ENCODE peak calls at places on chromosomes 7 and 10, in nine cellular contexts. T is pancreas, Z is choroid plexus epithelial cell, Y is GM12865, L is tibial artery, D is fibroblast of lung, I is heart left ventricle, E is AG10803, W is cardiac muscle cell. O is an unnamed sample.

GRCh38 chr10:132735341-132735775 is 50.6 kb downstream of the NKX6-2 start:
- DNase-seq in T (no peak), Z (no peak), Y (no peak), L (no peak), D (no peak), I (no peak), E (no peak), W (no peak), O (no peak)

GRCh38 chr7:109020251-109020650 is 450.6 kb downstream of the DNAJB9 start:
- DNase-seq in T (no peak), Z (no peak), Y (no peak), L (no peak), D (no peak), I (no peak), E (no peak), W (no peak), O (no peak)

GRCh38 chr10:76774987-76775603 is 862.5 kb downstream of the KCNMA1 start:
- DNase-seq in T (no peak), Z (no peak), Y (no peak), L (no peak), D (no peak), I (peak; percentile 78), E (no peak), W (no peak), O (no peak)

GRCh38 chr7:91295571-91295970 is 31.3 kb downstream of the FZD1 start:
- DNase-seq in T (no peak), Z (no peak), Y (no peak), L (no peak), D (no peak), I (no peak), E (no peak), W (no peak), O (no peak)

GRCh38 chr10:84783386-84783785 is 455.0 kb downstream of the CCSER2 start:
- DNase-seq in T (no peak), Z (peak; percentile 76), Y (peak; percentile 39), L (no peak), D (no peak), I (no peak), E (no peak), W (peak; percentile 11), O (no peak)

GRCh38 chr7:99499356-99499712 is 747 bp downstream of the ZNF394 start:
- DNase-seq in T (no peak), Z (no peak), Y (peak; percentile 41), L (no peak), D (no peak), I (no peak), E (peak; percentile 16), W (no peak), O (no peak)

GRCh38 chr7:7922684-7923385 is 45.8 kb upstream of the GLCCI1 start:
- DNase-seq in T (no peak), Z (no peak), Y (peak; percentile 56), L (no peak), D (no peak), I (no peak), E (no peak), W (no peak), O (no peak)

GRCh38 chr7:114086491-114086905 is 167.7 kb upstream of the PPP1R3A start:
- DNase-seq in T (peak; percentile 80), Z (no peak), Y (peak; percentile 43), L (peak; percentile 28), D (no peak), I (peak; percentile 60), E (no peak), W (no peak), O (peak; percentile 35)

GRCh38 chr10:10772411-10772810 is 245.3 kb upstream of the CELF2 start:
- DNase-seq in T (no peak), Z (no peak), Y (no peak), L (no peak), D (no peak), I (no peak), E (no peak), W (no peak), O (no peak)

GRCh38 chr7:115676080-115676479 is 354.5 kb downstream of the TFEC start:
- DNase-seq in T (no peak), Z (peak; percentile 80), Y (no peak), L (peak; percentile 20), D (peak; percentile 79), I (no peak), E (peak; percentile 45), W (peak; percentile 64), O (no peak)

GRCh38 chr7:39735903-39736302 is 112.5 kb downstream of the RALA start:
- DNase-seq in T (no peak), Z (peak; percentile 58), Y (peak; percentile 38), L (no peak), D (no peak), I (no peak), E (peak; percentile 35), W (peak; percentile 52), O (no peak)

GRCh38 chr10:88091490-88092061 is 228.2 kb downstream of the PTEN start:
- DNase-seq in T (no peak), Z (no peak), Y (peak; percentile 98), L (no peak), D (no peak), I (no peak), E (no peak), W (no peak), O (peak; percentile 78)

GRCh38 chr10:119197921-119198320 is 9.4 kb upstream of the GRK5 start:
- DNase-seq in T (no peak), Z (peak; percentile 47), Y (no peak), L (no peak), D (peak; percentile 67), I (no peak), E (peak; percentile 90), W (peak; percentile 40), O (no peak)

DNA sequence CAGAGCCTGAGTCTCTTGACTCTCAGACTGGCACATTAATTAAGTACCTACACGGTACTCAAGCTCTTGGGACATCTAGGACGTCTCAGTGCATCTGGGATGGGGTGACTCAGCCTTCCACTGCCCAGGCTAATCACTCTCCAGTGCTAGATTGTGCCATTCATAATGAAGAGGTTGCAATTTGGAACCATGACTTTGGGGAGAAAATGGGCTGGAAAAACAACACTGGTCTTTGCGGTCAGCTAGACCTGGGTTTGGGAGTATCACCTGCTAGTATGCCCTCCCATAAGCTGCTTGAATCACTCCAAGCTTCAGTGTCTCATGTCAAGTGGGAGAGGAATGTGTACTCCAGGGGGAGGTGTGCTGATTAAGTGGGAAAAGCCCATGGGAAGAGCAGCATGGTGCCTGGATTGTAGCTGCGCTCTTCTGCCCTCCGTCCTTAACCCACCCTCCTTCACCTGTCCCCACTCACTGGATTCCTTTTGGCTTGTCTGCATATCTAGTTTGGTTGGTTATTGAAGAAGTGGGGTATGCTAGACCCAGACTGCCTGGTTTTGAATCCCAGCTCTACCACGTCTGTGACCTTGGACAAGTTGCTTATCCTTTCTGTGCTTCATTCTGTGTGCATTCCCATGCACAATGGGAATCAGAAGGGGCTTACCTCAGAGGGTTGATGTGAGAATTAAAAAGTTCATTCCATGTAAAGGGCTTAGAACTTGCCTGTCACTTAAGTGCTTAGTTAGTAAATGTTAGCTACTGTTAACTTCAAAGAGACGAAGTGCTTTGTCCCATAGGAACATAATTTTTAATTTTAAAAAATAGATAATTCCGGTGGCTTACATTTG is 3.8 kb downstream of the NFE2L3 start:
- DNase-seq in T (no peak), Z (peak; percentile 59), Y (peak; percentile 21), L (no peak), D (peak; percentile 44), I (no peak), E (peak; percentile 34), W (peak; percentile 44), O (no peak)
- H3K4me3 ChIP-seq in T (no peak overlapping the region), Z (peak overlapping the region; percentile 0), Y (peak overlapping the region; percentile 32), L (no peak overlapping the region), D (no peak overlapping the region), I (no peak overlapping the region), E (peak overlapping the region; percentile 1), W (no peak overlapping the region), O (peak overlapping the region; percentile 23)

GRCh38 chr7:140342732-140343514 is 55.4 kb downstream of the SLC37A3 start:
- DNase-seq in T (no peak), Z (peak; percentile 56), Y (peak; percentile 53), L (peak; percentile 54), D (peak; percentile 32), I (no peak), E (peak; percentile 28), W (peak; percentile 48), O (no peak)
- TF ChIP-seq CTCF in T (no peak), Z (peak; percentile 64), Y (peak; percentile 55), L (no peak), D (peak; percentile 33), I (peak; percentile 41), E (peak; percentile 49), W (peak; percentile 44), O (peak; percentile 58)

GRCh38 chr7:17940302-17941170 is at the start of gene SNX13:
- DNase-seq in T (peak; percentile 94), Z (peak; percentile 94), Y (peak; percentile 95), L (peak; percentile 92), D (peak; percentile 92), I (peak; percentile 97), E (peak; percentile 90), W (peak; percentile 95), O (peak; percentile 92)
- H3K4me3 ChIP-seq in T (peak within 1 kb of the TSS; percentile 81), Z (peak within 1 kb of the TSS; percentile 85), Y (peak within 1 kb of the TSS; percentile 91), L (peak within 1 kb of the TSS; percentile 74), D (peak within 1 kb of the TSS; percentile 65), I (peak within 1 kb of the TSS; percentile 80), E (peak within 1 kb of the TSS; percentile 91), W (peak within 1 kb of the TSS; percentile 54), O (peak within 1 kb of the TSS; percentile 82)

GRCh38 chr10:63767512-63767911 is 246.3 kb downstream of the REEP3 start:
- DNase-seq in T (no peak), Z (no peak), Y (no peak), L (no peak), D (peak; percentile 55), I (no peak), E (no peak), W (peak; percentile 60), O (no peak)
- TF ChIP-seq CTCF in T (no peak), Z (peak; percentile 39), Y (no peak), L (peak; percentile 56), D (peak; percentile 14), I (peak; percentile 33), E (peak; percentile 66), W (peak; percentile 44), O (no peak)

DNA sequence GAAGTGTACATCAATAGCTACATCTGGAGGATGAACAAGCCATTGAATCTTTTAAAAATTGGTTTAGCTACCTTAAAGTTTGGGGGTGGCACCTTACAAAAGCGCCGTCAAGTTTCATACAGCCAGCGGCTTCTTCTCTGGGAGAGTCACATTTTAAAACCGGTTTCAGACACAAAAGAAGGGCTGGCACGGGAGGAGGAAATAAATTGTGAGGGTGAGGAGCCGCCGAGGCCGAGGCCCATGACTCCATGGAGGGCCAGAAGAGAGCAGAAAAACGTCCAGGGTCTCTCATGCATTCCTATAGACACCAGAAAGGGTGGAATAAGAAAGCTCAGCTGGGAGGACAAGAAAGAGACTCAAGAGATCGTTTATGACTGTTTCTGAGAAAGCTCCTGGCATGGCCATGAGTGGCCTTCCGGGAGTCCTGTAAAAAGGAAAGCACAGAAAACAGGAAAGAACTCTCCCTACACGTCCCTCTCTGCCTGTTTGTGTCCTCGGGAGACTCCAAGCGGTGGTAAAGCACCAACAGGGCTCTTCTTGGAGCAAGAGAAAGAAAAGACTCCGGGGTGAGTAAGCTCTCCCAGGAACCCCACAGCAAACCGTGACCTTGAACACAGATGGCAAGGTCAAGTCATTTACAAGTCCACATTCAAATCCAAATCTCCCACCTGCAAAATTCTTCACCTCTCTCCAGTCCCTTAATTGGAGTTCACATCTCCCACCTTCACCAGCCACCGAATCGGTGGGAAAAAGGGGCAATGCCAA is 1.8 kb downstream of the FRAT2 start:
- DNase-seq in T (peak; percentile 54), Z (peak; percentile 85), Y (peak; percentile 17), L (peak; percentile 50), D (peak; percentile 89), I (no peak), E (peak; percentile 86), W (peak; percentile 83), O (no peak)
- H3K4me3 ChIP-seq in T (peak overlapping the region; percentile 83), Z (peak overlapping the region; percentile 81), Y (peak overlapping the region; percentile 75), L (peak overlapping the region; percentile 97), D (peak overlapping the region; percentile 54), I (peak overlapping the region; percentile 95), E (peak overlapping the region; percentile 73), W (peak overlapping the region; percentile 87), O (peak overlapping the region; percentile 82)